ENCODE peak calls at places on chromosomes 13 and 19, in eight cellular contexts. U is IMR-90, R is GM12865, G is fibroblast of pulmonary artery, L is heart right ventricle, N is AG10803, D is fibroblast of lung, H is dorsolateral prefrontal cortex. V is an unnamed sample.

GRCh38 chr13:33134213-33134612 is 118.0 kb downstream of the KL start:
- DNase-seq in U (no peak), R (no peak), G (no peak), L (no peak), N (no peak), D (peak), H (no peak), V (no peak)

GRCh38 chr13:46595136-46595917 is 42.4 kb downstream of the LRCH1 start:
- DNase-seq in U (peak), R (peak), G (peak), L (no peak), N (peak), D (no peak), H (peak), V (no peak)

GRCh38 chr13:60230593-60230992 is 66.9 kb upstream of the DIAPH3 start:
- DNase-seq in U (peak), R (peak), G (peak), L (no peak), N (peak), D (peak), H (no peak), V (no peak)

GRCh38 chr13:50892162-50892944 is 17.2 kb upstream of the RNASEH2B start:
- DNase-seq in U (no peak), R (peak), G (no peak), L (no peak), N (no peak), D (no peak), H (no peak), V (no peak)

GRCh38 chr19:23774156-23774971 is 15.7 kb upstream of the ZNF681 start:
- DNase-seq in U (no peak), R (no peak), G (peak), L (no peak), N (peak), D (no peak), H (no peak), V (peak)

GRCh38 chr13:24500977-24501376 is 11.6 kb downstream of the PARP4 start:
- DNase-seq in U (peak), R (no peak), G (peak), L (no peak), N (peak), D (peak), H (no peak), V (peak)

GRCh38 chr13:46385946-46386345 is 1.1 kb downstream of the RUBCNL start:
- DNase-seq in U (no peak), R (peak), G (no peak), L (no peak), N (no peak), D (no peak), H (no peak), V (peak)

GRCh38 chr13:46555722-46556121 is 2.8 kb downstream of the LRCH1 start:
- DNase-seq in U (no peak), R (peak), G (no peak), L (no peak), N (no peak), D (no peak), H (no peak), V (no peak)

GRCh38 chr13:97226788-97227627 is 4.9 kb downstream of the MBNL2 start:
- DNase-seq in U (no peak), R (peak), G (peak), L (no peak), N (no peak), D (no peak), H (no peak), V (peak)

GRCh38 chr19:16168465-16169081 is 4.8 kb downstream of the CIB3 start:
- DNase-seq in U (peak), R (peak), G (peak), L (no peak), N (no peak), D (no peak), H (no peak), V (peak)

GRCh38 chr19:44959691-44960090 is 4.5 kb downstream of the CLPTM1 start:
- DNase-seq in U (no peak), R (no peak), G (no peak), L (no peak), N (no peak), D (no peak), H (no peak), V (no peak)

GRCh38 chr19:44955500-44956439 is 590 bp downstream of the CLPTM1 start:
- DNase-seq in U (no peak), R (no peak), G (no peak), L (no peak), N (peak), D (no peak), H (no peak), V (no peak)

GRCh38 chr19:44961821-44962220 is 6.6 kb downstream of the CLPTM1 start:
- DNase-seq in U (no peak), R (no peak), G (no peak), L (no peak), N (no peak), D (no peak), H (no peak), V (no peak)

GRCh38 chr19:44958090-44958489 is 2.9 kb downstream of the CLPTM1 start:
- DNase-seq in U (no peak), R (no peak), G (no peak), L (no peak), N (no peak), D (no peak), H (no peak), V (no peak)

GRCh38 chr19:44960906-44961734 is 5.9 kb downstream of the CLPTM1 start:
- DNase-seq in U (no peak), R (peak), G (no peak), L (no peak), N (no peak), D (no peak), H (no peak), V (no peak)
- H3K4me3 ChIP-seq in U (no peak), R (no peak), G (no peak), L (no peak), N (no peak), D (no peak), H (no peak), V (no peak)

GRCh38 chr13:40338217-40338616 is 328.2 kb downstream of the FOXO1 start:
- DNase-seq in U (no peak), R (no peak), G (no peak), L (no peak), N (no peak), D (no peak), H (no peak), V (no peak)
- TF ChIP-seq CTCF in U (no peak), R (no peak), G (no peak), L (no peak), N (no peak), D (no peak), H (no peak), V (no peak)

DNA sequence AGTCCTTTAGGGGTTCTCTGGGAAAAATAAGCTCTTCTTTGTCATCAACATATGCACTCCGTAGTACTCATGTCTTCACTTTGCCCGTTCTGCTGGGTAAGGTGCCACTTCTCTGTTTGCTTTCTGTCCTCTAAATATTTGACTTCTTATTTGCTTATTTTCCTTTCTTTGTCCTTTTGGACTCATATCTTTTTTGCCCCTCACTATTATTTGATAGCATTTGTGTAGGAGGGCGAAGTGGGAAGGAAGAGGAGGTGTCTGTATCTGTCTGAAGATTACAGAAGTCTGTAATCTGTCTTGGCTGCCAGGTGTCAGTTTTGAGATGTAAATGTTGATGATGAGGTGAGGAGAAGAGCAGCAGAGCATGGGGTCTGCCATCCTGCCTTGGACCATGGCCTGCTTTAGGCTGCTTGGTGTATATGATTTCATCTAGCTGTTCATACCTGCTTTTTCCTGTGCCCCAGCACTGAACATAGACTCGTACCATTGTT is 30.8 kb downstream of the USPL1 start:
- DNase-seq in U (no peak), R (no peak), G (no peak), L (no peak), N (no peak), D (no peak), H (no peak), V (no peak)
- H3K4me3 ChIP-seq in U (no peak), R (no peak), G (no peak), L (no peak), N (no peak), D (no peak), H (no peak), V (no peak)

GRCh38 chr19:4343056-4343844 is at the start of gene MPND:
- DNase-seq in U (peak), R (peak), G (peak), L (peak), N (peak), D (peak), H (peak), V (peak)
- TF ChIP-seq CTCF in U (peak), R (peak), G (peak), L (peak), N (peak), D (peak), H (no peak), V (peak)

GRCh38 chr19:13797058-13797440 is 1.8 kb downstream of the ZSWIM4 start:
- DNase-seq in U (no peak), R (no peak), G (no peak), L (no peak), N (no peak), D (no peak), H (no peak), V (no peak)
- H3K4me3 ChIP-seq in U (peak), R (peak), G (peak), L (no peak), N (peak), D (peak), H (no peak), V (peak)

DNA sequence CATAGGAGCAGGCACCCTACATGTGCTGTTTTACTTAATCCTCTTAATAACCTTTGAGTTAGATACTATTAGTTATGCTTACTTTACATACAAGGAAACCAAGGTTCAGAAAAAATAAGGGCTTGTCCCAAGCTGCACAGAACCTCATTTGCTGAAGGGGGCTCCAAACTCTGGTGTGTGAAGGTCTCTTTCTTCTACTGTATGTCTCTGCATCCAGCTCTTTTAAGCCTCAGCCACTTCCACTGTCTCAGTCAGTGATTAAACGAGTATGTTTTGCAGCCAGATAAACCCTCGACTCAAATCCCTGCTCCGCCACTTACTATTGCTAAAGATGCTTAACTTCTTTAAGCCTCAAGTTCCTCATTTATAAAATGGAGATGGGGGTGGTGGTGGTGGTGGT is 112.4 kb upstream of the WASF3 start:
- DNase-seq in U (no peak), R (no peak), G (no peak), L (no peak), N (no peak), D (no peak), H (no peak), V (no peak)
- TF ChIP-seq CTCF in U (no peak), R (no peak), G (no peak), L (no peak), N (no peak), D (no peak), H (no peak), V (no peak)

GRCh38 chr19:31350693-31351211 is 1.5 kb upstream of the TSHZ3 start:
- DNase-seq in U (peak), R (no peak), G (peak), L (peak), N (peak), D (peak), H (peak), V (peak)

GRCh38 chr19:31351212-31352193 is 2.3 kb upstream of the TSHZ3 start:
- DNase-seq in U (peak), R (no peak), G (peak), L (peak), N (peak), D (peak), H (no peak), V (peak)

GRCh38 chr19:31348416-31349159 is 648 bp downstream of the TSHZ3 start:
- DNase-seq in U (no peak), R (no peak), G (peak), L (peak), N (peak), D (peak), H (no peak), V (no peak)

GRCh38 chr19:31349160-31349881 is at the start of gene TSHZ3:
- DNase-seq in U (peak), R (no peak), G (peak), L (peak), N (peak), D (peak), H (peak), V (peak)

DNA sequence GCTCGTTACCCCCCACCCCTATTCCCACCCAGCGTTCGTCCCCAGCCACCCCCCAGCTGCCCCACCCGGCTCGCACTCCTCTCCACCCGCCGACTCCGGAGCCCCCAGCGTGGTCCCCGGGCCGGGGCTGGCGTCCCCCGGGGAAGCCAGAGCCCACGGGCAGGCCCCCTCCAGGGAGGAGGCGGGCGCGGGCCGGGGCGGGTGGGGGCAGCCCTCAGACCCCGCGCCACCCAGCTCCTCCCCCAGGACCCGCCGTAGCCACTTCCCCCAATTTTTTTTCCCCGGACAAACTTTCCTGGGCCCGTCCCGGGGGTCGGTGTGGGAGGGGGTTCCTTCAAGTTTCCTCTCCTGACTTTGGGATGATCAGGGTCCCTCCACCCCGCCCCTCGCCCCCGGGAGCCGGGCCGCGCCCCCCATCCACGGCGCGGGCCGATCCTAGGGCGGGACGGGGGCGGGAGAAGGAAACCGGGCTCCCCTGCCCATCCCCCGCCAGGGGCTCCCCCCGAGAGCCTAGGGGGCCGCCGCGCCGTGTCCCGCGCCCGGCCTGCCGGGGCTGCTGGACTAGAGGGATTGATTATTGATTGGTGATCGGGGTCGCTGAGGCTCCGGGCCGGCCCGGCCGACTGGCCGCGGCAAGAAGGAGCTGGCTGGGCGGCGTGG is 927 bp upstream of the TSHZ3 start:
- DNase-seq in U (no peak), R (no peak), G (peak), L (peak), N (peak), D (peak), H (no peak), V (no peak)
- H3K4me3 ChIP-seq in U (peak), R (no peak), G (peak), L (peak), N (peak), D (peak), H (peak), V (peak)

DNA sequence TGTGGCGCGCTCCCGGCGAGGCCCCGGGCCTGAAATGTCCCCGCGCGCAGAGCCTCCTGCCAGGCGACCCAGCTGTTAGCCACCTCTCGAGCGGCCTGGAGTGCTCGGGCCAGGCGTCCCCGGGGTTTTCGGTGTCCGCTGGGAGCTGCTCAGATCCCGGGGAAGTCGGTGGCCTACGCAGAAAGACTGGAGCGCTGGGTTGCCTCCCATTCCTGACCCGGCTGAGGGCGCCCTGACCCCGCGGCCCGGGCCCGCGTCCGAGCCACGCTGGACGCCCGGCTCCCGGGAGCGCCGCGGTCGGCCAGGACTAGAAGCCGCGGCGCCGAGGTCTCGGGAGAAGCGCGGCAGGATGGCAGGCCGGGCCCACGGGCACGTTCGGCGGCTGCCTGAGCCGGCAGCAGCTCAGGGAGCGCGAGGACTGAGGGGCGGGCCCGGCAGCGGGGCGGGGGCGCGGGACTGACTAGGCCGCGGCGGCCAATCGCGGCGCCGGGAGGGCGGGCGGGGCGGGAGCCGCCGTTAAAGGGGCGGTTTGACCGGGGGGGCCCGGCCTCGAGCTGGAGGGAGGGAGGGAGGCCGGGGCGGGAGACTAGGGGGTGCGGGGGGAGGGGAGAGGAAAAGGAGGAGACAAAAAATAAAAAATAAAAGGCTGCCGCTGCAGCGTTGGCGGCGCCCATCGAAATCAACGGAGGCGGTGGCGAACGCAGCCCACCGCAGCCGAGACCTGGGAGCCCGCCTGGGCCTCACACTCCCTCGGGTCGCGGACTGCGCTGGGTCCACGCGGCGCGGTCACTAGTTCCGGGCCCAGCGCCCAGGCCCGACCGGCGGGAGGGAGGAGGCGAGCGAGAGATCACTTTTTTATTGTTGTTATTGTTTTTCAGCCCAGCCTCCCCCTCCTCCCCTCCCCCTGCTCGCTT is 1.1 kb upstream of the ZIC2 start:
- DNase-seq in U (peak), R (peak), G (peak), L (peak), N (peak), D (peak), H (peak), V (peak)
- TF ChIP-seq CTCF in U (no peak), R (no peak), G (no peak), L (no peak), N (no peak), D (no peak), H (no peak), V (no peak)

GRCh38 chr13:109140054-109140776 is 510.8 kb downstream of the MYO16 start:
- DNase-seq in U (no peak), R (no peak), G (no peak), L (no peak), N (no peak), D (no peak), H (no peak), V (no peak)
- H3K4me3 ChIP-seq in U (no peak), R (no peak), G (no peak), L (peak), N (no peak), D (no peak), H (peak), V (no peak)